ENCODE peak calls at places on chromosome 20, in ten cellular contexts. D, J, X, I, T, U, P, A, B and N are unnamed samples.

GRCh38 chr20:44413575-44414345 is 58.3 kb downstream of the HNF4A start:
- DNase-seq in D (no peak), J (no peak), X (no peak), I (no peak), T (no peak), U (no peak), P (no peak), A (no peak), B (no peak), N (no peak)

GRCh38 chr20:49230575-49231211 is 11.5 kb downstream of the DDX27 start:
- DNase-seq in D (peak), J (no peak), X (no peak), I (no peak), T (no peak), U (no peak), P (no peak), A (no peak), B (no peak), N (peak)

GRCh38 chr20:38725959-38726848 is 1.9 kb downstream of the SLC32A1 start:
- DNase-seq in D (no peak), J (peak), X (peak), I (peak), T (no peak), U (peak), P (no peak), A (peak), B (no peak), N (no peak)

GRCh38 chr20:38226553-38226952 is 34.0 kb downstream of the KIAA1755 start:
- DNase-seq in D (no peak), J (no peak), X (no peak), I (no peak), T (no peak), U (no peak), P (no peak), A (no peak), B (no peak), N (no peak)

GRCh38 chr20:59470521-59470920 is 133.8 kb upstream of the PHACTR3 start:
- DNase-seq in D (no peak), J (no peak), X (no peak), I (no peak), T (no peak), U (no peak), P (no peak), A (no peak), B (no peak), N (no peak)

GRCh38 chr20:7586481-7586880 is 353.8 kb downstream of the HAO1 start:
- DNase-seq in D (no peak), J (no peak), X (no peak), I (no peak), T (no peak), U (no peak), P (no peak), A (no peak), B (no peak), N (no peak)

GRCh38 chr20:35333606-35334005 is 41.4 kb upstream of the FAM83C start:
- DNase-seq in D (no peak), J (no peak), X (no peak), I (no peak), T (no peak), U (no peak), P (no peak), A (peak), B (no peak), N (no peak)

GRCh38 chr20:57432874-57433491 is 41.8 kb downstream of the RBM38 start:
- DNase-seq in D (peak), J (peak), X (peak), I (no peak), T (no peak), U (no peak), P (peak), A (no peak), B (peak), N (peak)

GRCh38 chr20:44692932-44693476 is 22.2 kb upstream of the CCN5 start:
- DNase-seq in D (peak), J (peak), X (no peak), I (peak), T (peak), U (no peak), P (no peak), A (peak), B (no peak), N (peak)

GRCh38 chr20:3082955-3083952 is 1.3 kb downstream of the AVP start:
- DNase-seq in D (no peak), J (no peak), X (no peak), I (peak), T (no peak), U (peak), P (no peak), A (no peak), B (no peak), N (no peak)

GRCh38 chr20:36855241-36855657 is 20.7 kb upstream of the TLDC2 start:
- DNase-seq in D (peak), J (no peak), X (no peak), I (no peak), T (no peak), U (no peak), P (no peak), A (no peak), B (no peak), N (no peak)

GRCh38 chr20:4795394-4795793 is 73.7 kb downstream of the PRND start:
- DNase-seq in D (peak), J (peak), X (peak), I (peak), T (peak), U (no peak), P (no peak), A (peak), B (peak), N (peak)

GRCh38 chr20:58308680-58309527 is 611 bp upstream of the RAB22A start:
- DNase-seq in D (peak), J (peak), X (peak), I (peak), T (no peak), U (peak), P (no peak), A (peak), B (peak), N (peak)

GRCh38 chr20:35012227-35013069 is 56.8 kb downstream of the MYH7B start:
- DNase-seq in D (no peak), J (no peak), X (no peak), I (peak), T (no peak), U (no peak), P (no peak), A (peak), B (no peak), N (no peak)

GRCh38 chr20:17835240-17835940 is 133.2 kb downstream of the SNX5 start:
- DNase-seq in D (peak), J (peak), X (no peak), I (no peak), T (peak), U (no peak), P (no peak), A (peak), B (no peak), N (peak)

GRCh38 chr20:32456869-32457421 is 98.8 kb downstream of the ASXL1 start:
- DNase-seq in D (peak), J (peak), X (no peak), I (peak), T (no peak), U (peak), P (no peak), A (no peak), B (no peak), N (no peak)
- H2AFZ ChIP-seq in D (peak), J (peak), X (no peak), I (no peak), T (no peak), U (no peak), P (no peak), A (no peak), B (no peak), N (peak)

GRCh38 chr20:63477061-63477616 is 4.7 kb upstream of the KCNQ2 start:
- DNase-seq in D (no peak), J (no peak), X (no peak), I (no peak), T (no peak), U (no peak), P (no peak), A (no peak), B (no peak), N (no peak)
- H3K9ac ChIP-seq in D (no peak), J (no peak), X (no peak), I (no peak), T (no peak), U (no peak), P (no peak), A (no peak), B (no peak), N (no peak)

GRCh38 chr20:24999568-24999967 is 7.0 kb upstream of the APMAP start:
- DNase-seq in D (no peak), J (no peak), X (no peak), I (peak), T (no peak), U (no peak), P (no peak), A (no peak), B (no peak), N (no peak)
- H2AFZ ChIP-seq in D (no peak), J (no peak), X (no peak), I (no peak), T (no peak), U (no peak), P (no peak), A (no peak), B (no peak), N (no peak)

GRCh38 chr20:32516985-32517873 is 67.9 kb downstream of the NOL4L start:
- DNase-seq in D (no peak), J (no peak), X (no peak), I (no peak), T (no peak), U (peak), P (no peak), A (no peak), B (no peak), N (no peak)

GRCh38 chr20:32517914-32518592 is 67.1 kb downstream of the NOL4L start:
- DNase-seq in D (no peak), J (no peak), X (no peak), I (no peak), T (no peak), U (no peak), P (no peak), A (no peak), B (no peak), N (no peak)

GRCh38 chr20:32514760-32515159 is 70.4 kb downstream of the NOL4L start:
- DNase-seq in D (peak), J (no peak), X (no peak), I (no peak), T (no peak), U (no peak), P (no peak), A (no peak), B (no peak), N (no peak)

GRCh38 chr20:32515631-32516101 is 69.5 kb downstream of the NOL4L start:
- DNase-seq in D (no peak), J (no peak), X (no peak), I (no peak), T (no peak), U (no peak), P (no peak), A (no peak), B (no peak), N (no peak)

GRCh38 chr20:32516583-32516982 is 68.5 kb downstream of the NOL4L start:
- DNase-seq in D (no peak), J (no peak), X (no peak), I (no peak), T (no peak), U (no peak), P (no peak), A (no peak), B (no peak), N (no peak)
- H3K9ac ChIP-seq in D (no peak), J (no peak), X (no peak), I (no peak), T (no peak), U (no peak), P (no peak), A (no peak), B (no peak), N (no peak)